ENCODE peak calls at places on chromosomes 11 and 22, in four cellular contexts. F, A, N and E are unnamed samples.

GRCh38 chr11:120519474-120519873 is 7.9 kb downstream of the GRIK4 start:
- DNase-seq in F (no peak), A (no peak), N (no peak), E (no peak)

GRCh38 chr11:104060004-104060403 is 23.6 kb downstream of the DDI1 start:
- DNase-seq in F (no peak), N (no peak), A (no peak), E (no peak)

GRCh38 chr11:112408551-112408950 is 147.9 kb upstream of the PLET1 start:
- DNase-seq in N (no peak), F (no peak), A (no peak), E (no peak)

GRCh38 chr11:1197886-1198765 is 24.7 kb upstream of the MUC5B start:
- DNase-seq in F (no peak), N (no peak), A (no peak), E (no peak)

GRCh38 chr11:24043842-24044241 is 453.0 kb upstream of the LUZP2 start:
- DNase-seq in A (no peak), N (no peak), F (no peak), E (no peak)

GRCh38 chr22:34946339-34946985 is 119.5 kb upstream of the ISX start:
- DNase-seq in F (no peak), N (no peak), A (no peak), E (no peak)

GRCh38 chr11:117915672-117916235 is 13.4 kb downstream of the TMPRSS13 start:
- DNase-seq in A (no peak), F (no peak), N (no peak), E (no peak)

GRCh38 chr11:34754171-34754823 is 133.4 kb downstream of the EHF start:
- DNase-seq in F (no peak), A (no peak), N (no peak), E (no peak)

GRCh38 chr11:99893803-99894202 is 793.3 kb upstream of the ARHGAP42 start:
- DNase-seq in N (no peak), A (no peak), F (no peak), E (no peak)

GRCh38 chr11:16816358-16817270 is 78.2 kb downstream of the C11orf58 start:
- DNase-seq in A (no peak), F (no peak), N (no peak), E (no peak)

GRCh38 chr22:43931771-43932170 is 8.2 kb downstream of the PNPLA3 start:
- DNase-seq in N (no peak), F (no peak), A (no peak), E (no peak)

GRCh38 chr22:50723991-50724390 is 14.0 kb upstream of the ACR start:
- DNase-seq in F (no peak), N (no peak), A (no peak), E (no peak)

GRCh38 chr11:121318848-121319834 is 26.6 kb downstream of the SC5D start:
- DNase-seq in N (peak), F (no peak), A (peak), E (peak)

GRCh38 chr11:7672960-7673723 is at the start of gene CYB5R2:
- DNase-seq in A (no peak), F (peak), N (no peak), E (peak)

GRCh38 chr11:21896216-21896615 is 296.7 kb upstream of the ANO5 start:
- DNase-seq in N (no peak), A (no peak), F (no peak), E (no peak)

GRCh38 chr11:31240340-31240904 is 129.1 kb downstream of the DCDC1 start:
- DNase-seq in A (no peak), F (no peak), N (peak), E (no peak)

GRCh38 chr11:128457874-128458273 is 129.5 kb downstream of the ETS1 start:
- DNase-seq in N (no peak), F (no peak), A (no peak), E (no peak)

GRCh38 chr22:38110008-38110862 is at the start of gene BAIAP2L2:
- DNase-seq in A (no peak), F (no peak), N (no peak), E (no peak)

GRCh38 chr11:3989891-3990290 is 104.7 kb upstream of the RRM1 start:
- DNase-seq in N (no peak), F (no peak), A (no peak), E (no peak)

GRCh38 chr11:45664376-45665205 is 831 bp downstream of the CHST1 start:
- DNase-seq in N (no peak), A (no peak), F (no peak), E (no peak)

GRCh38 chr11:74839971-74840370 is 91.3 kb downstream of the RNF169 start:
- DNase-seq in A (no peak), F (no peak), N (no peak), E (no peak)

GRCh38 chr11:86244522-86245368 is at the start of gene EED:
- DNase-seq in N (peak), F (peak), A (peak), E (peak)

GRCh38 chr11:114666760-114667159 is 11.6 kb upstream of the NXPE2 start:
- DNase-seq in A (no peak), F (no peak), N (no peak), E (no peak)

GRCh38 chr11:75597636-75598035 is 35.6 kb downstream of the SERPINH1 start:
- DNase-seq in F (no peak), N (no peak), A (no peak), E (no peak)

GRCh38 chr11:5507586-5508305 is 2.0 kb downstream of the UBQLN3 start:
- DNase-seq in N (no peak), F (no peak), A (no peak), E (no peak)

GRCh38 chr22:48238966-48239365 is 1476.5 kb downstream of the TBC1D22A start:
- DNase-seq in A (no peak), N (no peak), F (no peak), E (no peak)